ENCODE peak calls at places on chromosomes 7 and 10, in ten cellular contexts. A, K, E, Z, F, P, B, X, R and Q are unnamed samples.

GRCh38 chr7:39539816-39540215 is 26.4 kb upstream of the YAE1 start:
- DNase-seq in A (peak), K (peak), E (no peak), Z (no peak), F (no peak), P (no peak), B (no peak), X (no peak), R (no peak), Q (no peak)

GRCh38 chr10:91287276-91287675 is 66.8 kb downstream of the PCGF5 start:
- DNase-seq in A (no peak), K (no peak), E (no peak), Z (no peak), F (no peak), P (no peak), B (no peak), X (no peak), R (no peak), Q (no peak)

GRCh38 chr10:19638173-19638872 is 177.9 kb upstream of the PLXDC2 start:
- DNase-seq in A (peak), K (no peak), E (no peak), Z (no peak), F (no peak), P (no peak), B (no peak), X (no peak), R (no peak), Q (peak)

GRCh38 chr10:73493781-73494180 is 2.0 kb downstream of the PPP3CB start:
- DNase-seq in A (no peak), K (no peak), E (no peak), Z (no peak), F (no peak), P (no peak), B (no peak), X (no peak), R (no peak), Q (no peak)

GRCh38 chr10:125633517-125633999 is 49.4 kb downstream of the TEX36 start:
- DNase-seq in A (no peak), K (no peak), E (no peak), Z (no peak), F (no peak), P (peak), B (no peak), X (no peak), R (no peak), Q (no peak)

GRCh38 chr10:101221479-101222246 is 7.6 kb downstream of the LBX1 start:
- DNase-seq in A (no peak), K (no peak), E (no peak), Z (no peak), F (peak), P (no peak), B (no peak), X (no peak), R (no peak), Q (no peak)

GRCh38 chr7:48109848-48110663 is 21.0 kb downstream of the UPP1 start:
- DNase-seq in A (peak), K (peak), E (peak), Z (peak), F (peak), P (peak), B (peak), X (peak), R (peak), Q (peak)

GRCh38 chr10:112583236-112583919 is 136.4 kb downstream of the VTI1A start:
- DNase-seq in A (no peak), K (peak), E (no peak), Z (no peak), F (no peak), P (no peak), B (no peak), X (no peak), R (no peak), Q (no peak)

GRCh38 chr10:17655567-17656146 is 11.7 kb downstream of the STAM start:
- DNase-seq in A (peak), K (no peak), E (no peak), Z (no peak), F (no peak), P (no peak), B (no peak), X (peak), R (no peak), Q (peak)

GRCh38 chr10:325282-325681 is 190.0 kb downstream of the ZMYND11 start:
- DNase-seq in A (no peak), K (no peak), E (no peak), Z (no peak), F (no peak), P (no peak), B (no peak), X (no peak), R (no peak), Q (no peak)

GRCh38 chr10:320787-321186 is 185.5 kb downstream of the ZMYND11 start:
- DNase-seq in A (no peak), K (no peak), E (no peak), Z (no peak), F (no peak), P (no peak), B (no peak), X (no peak), R (no peak), Q (no peak)

GRCh38 chr10:326350-326749 is 191.1 kb downstream of the ZMYND11 start:
- DNase-seq in A (no peak), K (no peak), E (no peak), Z (no peak), F (no peak), P (no peak), B (no peak), X (no peak), R (no peak), Q (no peak)

GRCh38 chr10:324593-324992 is 189.3 kb downstream of the ZMYND11 start:
- DNase-seq in A (no peak), K (no peak), E (no peak), Z (no peak), F (no peak), P (no peak), B (no peak), X (no peak), R (no peak), Q (no peak)

DNA sequence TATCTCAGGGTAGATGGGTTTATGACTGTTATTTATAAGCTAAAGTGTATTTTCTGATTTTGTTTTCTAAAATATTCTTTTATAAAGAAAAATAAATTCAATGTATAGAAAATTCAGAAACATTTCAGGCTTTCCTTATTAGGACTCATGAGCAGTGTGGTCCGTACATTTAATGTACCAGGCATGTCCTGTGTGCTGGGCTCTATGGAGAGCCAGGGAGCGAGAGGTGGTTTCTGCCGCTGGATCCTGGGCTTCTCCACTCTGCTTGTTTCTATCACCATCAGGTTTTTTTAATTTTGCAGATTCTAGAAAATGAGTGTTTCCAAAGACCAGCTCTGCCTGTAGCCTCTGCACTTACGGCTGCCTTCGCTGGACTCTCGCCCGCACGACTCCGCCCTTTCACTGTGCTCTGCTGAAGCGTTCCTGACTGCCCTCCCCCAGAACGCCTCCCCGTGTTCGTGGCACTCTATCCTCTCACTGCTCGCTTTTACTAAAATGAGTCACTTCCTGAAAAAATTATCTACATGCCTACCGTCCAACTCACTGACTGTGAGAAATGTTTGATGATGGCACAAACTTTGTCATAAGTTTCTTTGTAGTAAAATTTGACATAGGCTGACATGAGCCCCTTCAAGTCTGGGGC is 188.5 kb downstream of the ZMYND11 start:
- DNase-seq in A (peak), K (no peak), E (peak), Z (peak), F (no peak), P (peak), B (peak), X (no peak), R (peak), Q (peak)
- TF ChIP-seq POLR2AphosphoS5 in A (no peak), K (no peak), E (no peak), Z (peak), F (no peak), P (no peak), B (peak), X (no peak), R (peak), Q (no peak)

GRCh38 chr7:25752169-25752568 is 399.8 kb upstream of the NFE2L3 start:
- DNase-seq in A (no peak), K (no peak), E (no peak), Z (no peak), F (peak), P (no peak), B (peak), X (no peak), R (no peak), Q (no peak)
- H3K27ac ChIP-seq in A (no peak), K (no peak), E (no peak), Z (no peak), F (no peak), P (no peak), B (peak), X (no peak), R (peak), Q (no peak)

GRCh38 chr7:151382079-151382885 is 27.6 kb downstream of the WDR86 start:
- DNase-seq in A (no peak), K (peak), E (peak), Z (peak), F (no peak), P (no peak), B (no peak), X (no peak), R (no peak), Q (no peak)
- H3K4me3 ChIP-seq in A (no peak), K (peak), E (peak), Z (peak), F (no peak), P (no peak), B (peak), X (no peak), R (peak), Q (peak)

GRCh38 chr7:140923358-140924006 is 1.2 kb downstream of the BRAF start:
- DNase-seq in A (no peak), K (peak), E (no peak), Z (no peak), F (peak), P (no peak), B (no peak), X (peak), R (no peak), Q (no peak)
- TF ChIP-seq POLR2AphosphoS5 in A (no peak), K (no peak), E (no peak), Z (no peak), F (no peak), P (no peak), B (no peak), X (no peak), R (no peak), Q (no peak)

GRCh38 chr10:22629126-22629525 is 85.3 kb downstream of the PIP4K2A start:
- DNase-seq in A (no peak), K (no peak), E (no peak), Z (no peak), F (no peak), P (no peak), B (no peak), X (no peak), R (no peak), Q (no peak)
- H3K27ac ChIP-seq in A (no peak), K (no peak), E (no peak), Z (peak), F (no peak), P (no peak), B (no peak), X (peak), R (peak), Q (no peak)

GRCh38 chr7:134571101-134571500 is 22.2 kb downstream of the AKR1B15 start:
- DNase-seq in A (no peak), K (no peak), E (no peak), Z (no peak), F (no peak), P (no peak), B (no peak), X (no peak), R (no peak), Q (no peak)

GRCh38 chr7:134571746-134572461 is 23.0 kb downstream of the AKR1B15 start:
- DNase-seq in A (no peak), K (no peak), E (no peak), Z (no peak), F (no peak), P (no peak), B (no peak), X (no peak), R (no peak), Q (no peak)

GRCh38 chr7:134565643-134566136 is 16.8 kb downstream of the AKR1B15 start:
- DNase-seq in A (no peak), K (no peak), E (no peak), Z (no peak), F (no peak), P (no peak), B (no peak), X (no peak), R (no peak), Q (no peak)

GRCh38 chr7:134562136-134562535 is 13.2 kb downstream of the AKR1B15 start:
- DNase-seq in A (no peak), K (no peak), E (no peak), Z (no peak), F (no peak), P (no peak), B (no peak), X (no peak), R (no peak), Q (no peak)

GRCh38 chr7:134567368-134567767 is 18.5 kb downstream of the AKR1B15 start:
- DNase-seq in A (no peak), K (no peak), E (no peak), Z (no peak), F (no peak), P (no peak), B (no peak), X (no peak), R (no peak), Q (no peak)
- H3K4me3 ChIP-seq in A (no peak), K (no peak), E (no peak), Z (no peak), F (no peak), P (no peak), B (no peak), X (no peak), R (no peak), Q (no peak)

DNA sequence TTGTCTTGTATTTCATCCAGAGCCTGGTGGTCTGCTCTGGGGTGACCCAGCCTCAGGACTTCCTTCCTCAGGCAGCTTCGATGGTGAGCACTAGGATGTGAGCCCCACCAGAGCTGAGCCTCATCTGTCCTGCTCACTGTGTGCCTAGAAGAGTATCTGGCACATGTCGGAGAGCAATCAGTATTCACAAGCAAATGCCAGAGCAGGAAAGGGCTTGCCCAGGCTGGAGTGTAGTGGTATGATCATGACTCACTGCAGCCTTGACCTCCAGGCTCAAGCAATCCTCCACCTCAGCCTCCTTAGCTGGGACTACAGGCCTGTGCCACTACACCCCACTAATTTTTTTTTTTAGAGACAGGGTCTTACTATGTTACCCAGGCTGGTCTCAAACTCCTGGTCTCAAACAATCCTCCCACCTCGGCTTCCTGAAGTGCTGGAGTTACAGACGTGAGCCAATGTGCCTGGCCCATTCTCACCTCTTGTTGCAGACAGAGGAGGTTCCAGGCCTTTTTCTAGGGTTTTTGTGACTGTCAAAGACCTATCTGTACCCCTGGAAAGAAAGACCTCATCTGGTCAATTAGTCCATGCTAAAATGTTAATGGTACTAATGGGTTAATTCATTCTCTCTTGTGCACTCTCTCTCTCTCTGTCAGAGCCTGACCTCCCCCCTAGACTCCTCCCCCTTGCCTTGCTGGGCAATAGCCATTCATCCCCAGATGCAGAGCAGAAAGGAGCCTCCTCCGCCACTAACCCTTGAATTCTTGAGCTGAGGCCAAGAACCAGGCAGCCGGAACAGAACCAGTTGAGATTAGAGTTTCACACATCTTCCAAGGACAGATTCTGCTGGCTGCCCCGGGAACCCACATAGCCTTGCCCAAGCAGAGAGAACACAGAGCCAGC is 209.9 kb downstream of the SKIDA1 start:
- DNase-seq in A (peak), K (peak), E (no peak), Z (no peak), F (peak), P (no peak), B (peak), X (no peak), R (no peak), Q (no peak)
- TF ChIP-seq POLR2AphosphoS5 in A (no peak), K (no peak), E (no peak), Z (peak), F (peak), P (no peak), B (peak), X (no peak), R (no peak), Q (no peak)

GRCh38 chr7:21942955-21943354 is 2.7 kb downstream of the CDCA7L start:
- DNase-seq in A (no peak), K (no peak), E (no peak), Z (no peak), F (no peak), P (no peak), B (no peak), X (no peak), R (no peak), Q (no peak)

GRCh38 chr7:21945374-21946227 is at the start of gene CDCA7L:
- DNase-seq in A (no peak), K (peak), E (peak), Z (peak), F (peak), P (peak), B (no peak), X (peak), R (peak), Q (peak)

GRCh38 chr7:21943436-21943835 is 2.3 kb downstream of the CDCA7L start:
- DNase-seq in A (no peak), K (no peak), E (no peak), Z (no peak), F (no peak), P (no peak), B (no peak), X (no peak), R (no peak), Q (no peak)

GRCh38 chr7:21946228-21946709 is 570 bp upstream of the CDCA7L start:
- DNase-seq in A (no peak), K (peak), E (peak), Z (no peak), F (no peak), P (no peak), B (no peak), X (no peak), R (no peak), Q (no peak)

DNA sequence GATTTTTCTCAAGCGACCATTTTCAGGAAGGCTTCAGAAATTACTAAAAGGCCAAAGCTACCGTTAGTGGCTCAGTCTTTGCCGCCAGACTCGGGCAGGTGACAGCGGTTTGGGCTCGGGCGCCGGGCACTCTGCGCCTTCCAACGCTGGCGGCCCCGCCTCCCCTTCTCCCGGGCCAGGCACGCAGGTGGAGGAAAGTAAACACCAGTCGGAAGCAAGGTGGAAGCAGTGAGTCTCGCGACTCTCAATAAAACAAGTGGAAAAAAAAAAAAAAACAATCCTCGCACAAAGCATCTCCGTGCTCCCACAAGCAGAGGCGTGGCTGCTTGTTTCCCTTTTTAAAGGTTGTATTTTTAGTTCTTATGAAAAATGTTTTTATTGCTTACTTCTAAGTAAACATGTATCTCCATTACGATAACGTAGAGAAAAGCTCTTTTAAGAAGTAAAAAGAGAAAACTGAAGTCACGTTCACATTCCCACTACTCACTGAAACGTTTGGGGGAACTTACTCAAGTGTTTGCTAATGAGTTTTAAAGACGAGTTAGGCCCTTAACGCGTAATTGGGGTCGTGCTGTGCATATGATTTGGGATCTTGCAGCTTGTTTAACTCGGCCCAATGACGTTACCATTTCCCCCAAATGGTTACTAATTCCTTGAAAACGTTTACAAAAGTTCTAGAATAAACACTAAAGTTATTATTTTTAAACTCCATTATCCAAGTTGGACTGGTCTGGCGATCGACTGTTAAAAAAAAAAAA is 904 bp downstream of the CDCA7L start:
- DNase-seq in A (no peak), K (peak), E (no peak), Z (peak), F (no peak), P (peak), B (no peak), X (no peak), R (peak), Q (peak)
- H3K27ac ChIP-seq in A (no peak), K (peak), E (peak), Z (peak), F (peak), P (peak), B (peak), X (no peak), R (peak), Q (peak)

GRCh38 chr7:99928994-99929729 is at the start of gene GJC3:
- DNase-seq in A (peak), K (peak), E (peak), Z (peak), F (peak), P (peak), B (no peak), X (peak), R (peak), Q (no peak)
- H3K4me3 ChIP-seq in A (peak), K (peak), E (peak), Z (no peak), F (peak), P (peak), B (peak), X (peak), R (peak), Q (peak)